ENCODE peak calls at places on chromosomes 7 and 10, in seven cellular contexts. One of them, this sample, is unnamed. For H3K9me3 and H3K4me1, the result is how much of the 10 kb centered on the place peaks cover.

GRCh38 chr10:102247724-102248123 is 2.4 kb downstream of the GBF1 start:
- DNase-seq in CD4-positive, CD25-positive, alpha-beta regulatory T cell: no peak
- DNase-seq in left ventricle myocardium inferior: no peak
- DNase-seq in testis: no peak
- DNase-seq in Caco-2: no peak
- DNase-seq in uterus: no peak
- DNase-seq in mucosa of descending colon: no peak
- DNase-seq in this sample: no peak

GRCh38 chr10:127944256-127944655 is 37.4 kb downstream of the PTPRE start:
- DNase-seq in CD4-positive, CD25-positive, alpha-beta regulatory T cell: no peak
- DNase-seq in left ventricle myocardium inferior: no peak
- DNase-seq in testis: no peak
- DNase-seq in Caco-2: no peak
- DNase-seq in uterus: no peak
- DNase-seq in mucosa of descending colon: no peak
- DNase-seq in this sample: no peak

GRCh38 chr7:75667938-75668337 is 70.8 kb downstream of the HIP1 start:
- DNase-seq in CD4-positive, CD25-positive, alpha-beta regulatory T cell: no peak
- DNase-seq in left ventricle myocardium inferior: no peak
- DNase-seq in testis: no peak
- DNase-seq in Caco-2: no peak
- DNase-seq in uterus: no peak
- DNase-seq in mucosa of descending colon: no peak
- DNase-seq in this sample: no peak

GRCh38 chr7:132656846-132657776 is 80.8 kb upstream of the PLXNA4 start:
- DNase-seq in CD4-positive, CD25-positive, alpha-beta regulatory T cell: no peak
- DNase-seq in left ventricle myocardium inferior: no peak
- DNase-seq in testis: no peak
- DNase-seq in Caco-2: no peak
- DNase-seq in uterus: no peak
- DNase-seq in mucosa of descending colon: no peak
- DNase-seq in this sample: peak

GRCh38 chr10:133182791-133183645 is 23.0 kb downstream of the KNDC1 start:
- DNase-seq in CD4-positive, CD25-positive, alpha-beta regulatory T cell: no peak
- DNase-seq in left ventricle myocardium inferior: no peak
- DNase-seq in testis: no peak
- DNase-seq in Caco-2: no peak
- DNase-seq in uterus: no peak
- DNase-seq in mucosa of descending colon: no peak
- DNase-seq in this sample: no peak

GRCh38 chr7:50214141-50214670 is 90.3 kb upstream of the IKZF1 start:
- DNase-seq in CD4-positive, CD25-positive, alpha-beta regulatory T cell: no peak
- DNase-seq in left ventricle myocardium inferior: no peak
- DNase-seq in testis: no peak
- DNase-seq in Caco-2: no peak
- DNase-seq in uterus: no peak
- DNase-seq in mucosa of descending colon: no peak
- DNase-seq in this sample: no peak

GRCh38 chr7:30817060-30817770 is 46.0 kb downstream of the MINDY4 start:
- DNase-seq in CD4-positive, CD25-positive, alpha-beta regulatory T cell: no peak
- DNase-seq in left ventricle myocardium inferior: no peak
- DNase-seq in testis: no peak
- DNase-seq in Caco-2: no peak
- DNase-seq in uterus: no peak
- DNase-seq in mucosa of descending colon: no peak
- DNase-seq in this sample: no peak

GRCh38 chr7:55571534-55572377 is 546 bp downstream of the VOPP1 start:
- DNase-seq in CD4-positive, CD25-positive, alpha-beta regulatory T cell: peak
- DNase-seq in left ventricle myocardium inferior: peak
- DNase-seq in testis: peak
- DNase-seq in Caco-2: peak
- DNase-seq in uterus: peak
- DNase-seq in mucosa of descending colon: peak
- DNase-seq in this sample: peak

GRCh38 chr7:111827863-111828504 is 265.7 kb upstream of the IMMP2L start:
- DNase-seq in CD4-positive, CD25-positive, alpha-beta regulatory T cell: no peak
- DNase-seq in left ventricle myocardium inferior: no peak
- DNase-seq in testis: no peak
- DNase-seq in Caco-2: no peak
- DNase-seq in uterus: no peak
- DNase-seq in mucosa of descending colon: no peak
- DNase-seq in this sample: peak

GRCh38 chr10:71726673-71727428 is 7.3 kb upstream of the C10orf105 start:
- DNase-seq in CD4-positive, CD25-positive, alpha-beta regulatory T cell: peak
- DNase-seq in left ventricle myocardium inferior: no peak
- DNase-seq in testis: no peak
- DNase-seq in Caco-2: no peak
- DNase-seq in uterus: no peak
- DNase-seq in mucosa of descending colon: no peak
- DNase-seq in this sample: no peak

GRCh38 chr10:79149345-79149661 is 80.5 kb downstream of the ZMIZ1 start:
- DNase-seq in CD4-positive, CD25-positive, alpha-beta regulatory T cell: no peak
- DNase-seq in left ventricle myocardium inferior: no peak
- DNase-seq in testis: no peak
- DNase-seq in Caco-2: no peak
- DNase-seq in uterus: no peak
- DNase-seq in mucosa of descending colon: no peak
- DNase-seq in this sample: no peak

GRCh38 chr7:107319724-107320228 is 150.1 kb upstream of the GPR22 start:
- DNase-seq in CD4-positive, CD25-positive, alpha-beta regulatory T cell: no peak
- DNase-seq in left ventricle myocardium inferior: no peak
- DNase-seq in testis: no peak
- DNase-seq in Caco-2: no peak
- DNase-seq in uterus: no peak
- DNase-seq in mucosa of descending colon: no peak
- DNase-seq in this sample: no peak

GRCh38 chr10:50392966-50393718 is 141.8 kb upstream of the ASAH2 start:
- DNase-seq in CD4-positive, CD25-positive, alpha-beta regulatory T cell: no peak
- DNase-seq in left ventricle myocardium inferior: no peak
- DNase-seq in testis: no peak
- DNase-seq in Caco-2: peak
- DNase-seq in uterus: no peak
- DNase-seq in mucosa of descending colon: no peak
- DNase-seq in this sample: no peak

GRCh38 chr10:103983367-103983911 is 16.5 kb downstream of the SLK start:
- DNase-seq in CD4-positive, CD25-positive, alpha-beta regulatory T cell: peak
- DNase-seq in left ventricle myocardium inferior: no peak
- DNase-seq in testis: no peak
- DNase-seq in Caco-2: no peak
- DNase-seq in uterus: no peak
- DNase-seq in mucosa of descending colon: no peak
- DNase-seq in this sample: no peak

GRCh38 chr10:133441780-133442179 is 12.0 kb upstream of the SCART1 start:
- DNase-seq in CD4-positive, CD25-positive, alpha-beta regulatory T cell: no peak
- DNase-seq in left ventricle myocardium inferior: no peak
- DNase-seq in testis: no peak
- DNase-seq in Caco-2: no peak
- DNase-seq in uterus: no peak
- DNase-seq in mucosa of descending colon: no peak
- DNase-seq in this sample: no peak

GRCh38 chr7:32761451-32762320 is 129.9 kb downstream of the KBTBD2 start:
- DNase-seq in CD4-positive, CD25-positive, alpha-beta regulatory T cell: no peak
- DNase-seq in left ventricle myocardium inferior: no peak
- DNase-seq in testis: no peak
- DNase-seq in Caco-2: no peak
- DNase-seq in uterus: no peak
- DNase-seq in mucosa of descending colon: no peak
- DNase-seq in this sample: no peak

GRCh38 chr10:88883443-88883799 is 3.4 kb downstream of the STAMBPL1 start:
- DNase-seq in CD4-positive, CD25-positive, alpha-beta regulatory T cell: peak
- DNase-seq in left ventricle myocardium inferior: no peak
- DNase-seq in testis: no peak
- DNase-seq in Caco-2: no peak
- DNase-seq in uterus: no peak
- DNase-seq in mucosa of descending colon: no peak
- DNase-seq in this sample: no peak

GRCh38 chr7:54426406-54426805 is 115.8 kb upstream of the VSTM2A start:
- DNase-seq in CD4-positive, CD25-positive, alpha-beta regulatory T cell: no peak
- DNase-seq in left ventricle myocardium inferior: no peak
- DNase-seq in testis: no peak
- DNase-seq in Caco-2: no peak
- DNase-seq in uterus: no peak
- DNase-seq in mucosa of descending colon: no peak
- DNase-seq in this sample: no peak

GRCh38 chr7:57364933-57365710 is 84.9 kb upstream of the ZNF716 start:
- DNase-seq in CD4-positive, CD25-positive, alpha-beta regulatory T cell: no peak
- DNase-seq in left ventricle myocardium inferior: no peak
- DNase-seq in testis: no peak
- DNase-seq in Caco-2: no peak
- DNase-seq in uterus: no peak
- DNase-seq in mucosa of descending colon: no peak
- DNase-seq in this sample: no peak

GRCh38 chr7:57361406-57361805 is 88.6 kb upstream of the ZNF716 start:
- DNase-seq in CD4-positive, CD25-positive, alpha-beta regulatory T cell: no peak
- DNase-seq in left ventricle myocardium inferior: no peak
- DNase-seq in testis: no peak
- DNase-seq in Caco-2: no peak
- DNase-seq in uterus: no peak
- DNase-seq in mucosa of descending colon: no peak
- DNase-seq in this sample: no peak

GRCh38 chr7:57363321-57363720 is 86.7 kb upstream of the ZNF716 start:
- DNase-seq in CD4-positive, CD25-positive, alpha-beta regulatory T cell: no peak
- DNase-seq in left ventricle myocardium inferior: no peak
- DNase-seq in testis: no peak
- DNase-seq in Caco-2: no peak
- DNase-seq in uterus: no peak
- DNase-seq in mucosa of descending colon: no peak
- DNase-seq in this sample: no peak

GRCh38 chr7:57367171-57367570 is 82.8 kb upstream of the ZNF716 start:
- DNase-seq in CD4-positive, CD25-positive, alpha-beta regulatory T cell: no peak
- DNase-seq in left ventricle myocardium inferior: no peak
- DNase-seq in testis: no peak
- DNase-seq in Caco-2: no peak
- DNase-seq in uterus: no peak
- DNase-seq in mucosa of descending colon: no peak
- DNase-seq in this sample: no peak

DNA sequence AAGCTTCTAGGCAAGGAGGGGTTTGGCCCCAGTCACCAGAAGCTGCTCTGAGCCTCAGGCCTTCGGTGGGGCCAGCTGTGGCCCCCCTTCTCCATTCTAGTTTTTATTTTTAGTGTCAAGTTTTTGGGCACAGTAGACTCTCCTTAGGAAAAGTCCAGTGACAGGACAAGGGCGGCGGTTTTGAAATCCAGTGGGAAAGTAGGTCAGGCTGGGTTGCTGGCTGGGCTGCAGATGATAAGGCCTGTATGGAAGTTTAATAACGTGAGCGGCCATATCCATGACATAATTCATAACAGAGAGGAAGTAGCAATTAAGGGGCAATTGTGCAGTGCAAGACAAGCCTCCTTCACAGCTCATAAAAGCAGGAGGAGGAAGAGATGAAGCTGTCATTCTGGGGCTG is 87.1 kb upstream of the ZNF716 start:
- DNase-seq in CD4-positive, CD25-positive, alpha-beta regulatory T cell: no peak
- DNase-seq in left ventricle myocardium inferior: peak
- DNase-seq in testis: no peak
- DNase-seq in Caco-2: no peak
- DNase-seq in uterus: no peak
- DNase-seq in mucosa of descending colon: no peak
- DNase-seq in this sample: no peak
- H3K9me3 ChIP-seq in CD4-positive, CD25-positive, alpha-beta regulatory T cell: under half
- H3K9me3 ChIP-seq in left ventricle myocardium inferior: under half
- H3K9me3 ChIP-seq in testis: under half
- H3K9me3 ChIP-seq in Caco-2: under half
- H3K9me3 ChIP-seq in uterus: under half
- H3K9me3 ChIP-seq in mucosa of descending colon: half or more
- H3K9me3 ChIP-seq in this sample: under half

DNA sequence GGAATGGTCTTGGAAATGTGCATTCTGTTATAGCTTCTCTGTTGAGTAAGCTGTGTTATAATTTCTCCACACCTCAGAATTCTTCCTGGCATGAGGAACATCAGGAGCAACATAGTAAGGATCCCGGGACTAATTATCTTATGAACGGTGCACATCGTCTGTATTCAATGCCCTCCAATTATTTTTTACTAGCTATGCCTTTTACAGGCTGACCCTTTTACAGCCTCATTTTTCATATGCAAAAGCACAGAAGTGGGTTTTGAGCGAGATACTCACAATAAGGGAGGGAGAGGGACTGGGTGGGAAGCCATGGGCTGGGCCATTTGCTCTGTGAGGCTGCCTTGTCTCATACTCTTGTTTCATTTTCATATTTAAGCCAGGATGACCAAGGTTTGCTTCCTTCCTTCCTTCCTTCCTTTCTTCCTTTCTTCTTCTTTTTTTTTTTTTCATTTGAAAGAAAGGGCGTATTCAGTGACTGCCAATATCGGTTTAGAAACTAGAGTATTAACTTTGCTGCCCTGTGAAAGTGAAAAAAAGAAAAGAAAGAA is 259.3 kb downstream of the TRIL start:
- DNase-seq in CD4-positive, CD25-positive, alpha-beta regulatory T cell: no peak
- DNase-seq in left ventricle myocardium inferior: no peak
- DNase-seq in testis: no peak
- DNase-seq in Caco-2: no peak
- DNase-seq in uterus: no peak
- DNase-seq in mucosa of descending colon: no peak
- DNase-seq in this sample: no peak
- H3K4me3 ChIP-seq in CD4-positive, CD25-positive, alpha-beta regulatory T cell: no peak
- H3K4me3 ChIP-seq in left ventricle myocardium inferior: peak
- H3K4me3 ChIP-seq in testis: no peak
- H3K4me3 ChIP-seq in Caco-2: no peak
- H3K4me3 ChIP-seq in uterus: no peak
- H3K4me3 ChIP-seq in mucosa of descending colon: no peak
- H3K4me3 ChIP-seq in this sample: no peak

DNA sequence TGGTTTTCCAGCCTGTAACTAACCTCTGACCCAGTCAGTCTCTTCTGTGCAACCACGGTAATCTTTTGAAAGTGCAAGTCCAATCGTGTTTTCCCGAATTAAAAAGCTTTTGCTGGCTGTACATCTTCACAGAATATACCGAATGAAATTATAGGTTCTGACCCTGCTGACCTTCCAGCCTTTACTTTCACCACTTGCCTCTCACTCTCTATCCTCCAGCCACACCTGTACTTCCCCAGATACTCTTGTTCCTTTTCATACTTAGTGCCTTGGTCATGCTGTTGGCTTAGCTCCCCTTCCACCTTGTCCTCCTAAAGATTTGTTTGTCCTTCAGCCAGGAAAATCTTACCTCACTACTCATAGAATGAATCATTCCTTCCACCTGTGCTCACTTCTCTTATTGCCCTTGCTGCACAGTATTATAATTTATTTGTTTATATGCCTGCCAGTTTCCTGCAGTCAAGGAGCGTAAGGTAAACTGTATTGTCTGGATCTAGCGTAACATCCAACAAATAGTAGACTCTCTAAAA is 2.3 kb upstream of the PNPLA8 start:
- DNase-seq in CD4-positive, CD25-positive, alpha-beta regulatory T cell: no peak
- DNase-seq in left ventricle myocardium inferior: no peak
- DNase-seq in testis: no peak
- DNase-seq in Caco-2: no peak
- DNase-seq in uterus: no peak
- DNase-seq in mucosa of descending colon: peak
- DNase-seq in this sample: no peak
- H3K4me1 ChIP-seq in CD4-positive, CD25-positive, alpha-beta regulatory T cell: under half
- H3K4me1 ChIP-seq in left ventricle myocardium inferior: under half
- H3K4me1 ChIP-seq in testis: under half
- H3K4me1 ChIP-seq in Caco-2: under half
- H3K4me1 ChIP-seq in uterus: under half
- H3K4me1 ChIP-seq in mucosa of descending colon: under half
- H3K4me1 ChIP-seq in this sample: under half

GRCh38 chr7:57487957-57488356 is 38.0 kb downstream of the ZNF716 start:
- DNase-seq in CD4-positive, CD25-positive, alpha-beta regulatory T cell: no peak
- DNase-seq in left ventricle myocardium inferior: no peak
- DNase-seq in testis: no peak
- DNase-seq in Caco-2: no peak
- DNase-seq in uterus: no peak
- DNase-seq in mucosa of descending colon: no peak
- DNase-seq in this sample: no peak
- H3K9me3 ChIP-seq in CD4-positive, CD25-positive, alpha-beta regulatory T cell: under half
- H3K9me3 ChIP-seq in left ventricle myocardium inferior: half or more
- H3K9me3 ChIP-seq in testis: under half
- H3K9me3 ChIP-seq in Caco-2: under half
- H3K9me3 ChIP-seq in uterus: under half
- H3K9me3 ChIP-seq in mucosa of descending colon: half or more
- H3K9me3 ChIP-seq in this sample: under half